ENCODE peak calls at places on chromosomes 1 and 21, in six cellular contexts. B is transverse colon, H is left ventricle myocardium inferior, X is endothelial cell, N is tibial artery, W is PC-3. T is an unnamed sample.

GRCh38 chr1:60963167-60963909 is 119.0 kb upstream of the NFIA start:
- DNase-seq in B (no peak), H (no peak), X (no peak), N (no peak), W (no peak), T (no peak)

GRCh38 chr1:221712198-221712684 is 29.6 kb downstream of the DUSP10 start:
- DNase-seq in B (no peak), H (no peak), X (no peak), N (no peak), W (peak; percentile 71), T (peak; percentile 51)

GRCh38 chr1:169146536-169147214 is 40.2 kb downstream of the ATP1B1 start:
- DNase-seq in B (no peak), H (no peak), X (no peak), N (no peak), W (no peak), T (no peak)

GRCh38 chr1:16396591-16396990 is 29.5 kb downstream of the SZRD1 start:
- DNase-seq in B (no peak), H (no peak), X (no peak), N (peak; percentile 37), W (peak; percentile 28), T (no peak)

GRCh38 chr1:211724711-211725196 is 49.3 kb upstream of the NEK2 start:
- DNase-seq in B (no peak), H (no peak), X (no peak), N (no peak), W (no peak), T (no peak)

GRCh38 chr21:45183852-45184251 is 103.8 kb downstream of the POFUT2 start:
- DNase-seq in B (no peak), H (no peak), X (no peak), N (no peak), W (no peak), T (no peak)

GRCh38 chr1:234934611-234935033 is 194.0 kb downstream of the TOMM20 start:
- DNase-seq in B (no peak), H (no peak), X (no peak), N (no peak), W (peak; percentile 65), T (no peak)

GRCh38 chr1:27161594-27161993 is 6.7 kb upstream of the SLC9A1 start:
- DNase-seq in B (peak; percentile 39), H (no peak), X (no peak), N (no peak), W (peak; percentile 70), T (peak; percentile 57)

GRCh38 chr1:155083865-155084721 is 5.5 kb downstream of the EFNA3 start:
- DNase-seq in B (peak; percentile 72), H (no peak), X (no peak), N (no peak), W (peak; percentile 71), T (no peak)

GRCh38 chr1:160050619-160051018 is 18.8 kb upstream of the PIGM start:
- DNase-seq in B (no peak), H (no peak), X (no peak), N (no peak), W (no peak), T (no peak)

GRCh38 chr1:17148950-17149608 is 29.8 kb upstream of the PADI2 start:
- DNase-seq in B (no peak), H (no peak), X (no peak), N (no peak), W (no peak), T (no peak)

GRCh38 chr1:109877320-109877771 is 33.3 kb upstream of the CSF1 start:
- DNase-seq in B (peak; percentile 31), H (peak; percentile 74), X (peak; percentile 30), N (peak; percentile 77), W (no peak), T (no peak)
- TF ChIP-seq CTCF in B (peak; percentile 25), H (peak; percentile 49), X (no peak), N (peak; percentile 20), W (no peak), T (no peak)

DNA sequence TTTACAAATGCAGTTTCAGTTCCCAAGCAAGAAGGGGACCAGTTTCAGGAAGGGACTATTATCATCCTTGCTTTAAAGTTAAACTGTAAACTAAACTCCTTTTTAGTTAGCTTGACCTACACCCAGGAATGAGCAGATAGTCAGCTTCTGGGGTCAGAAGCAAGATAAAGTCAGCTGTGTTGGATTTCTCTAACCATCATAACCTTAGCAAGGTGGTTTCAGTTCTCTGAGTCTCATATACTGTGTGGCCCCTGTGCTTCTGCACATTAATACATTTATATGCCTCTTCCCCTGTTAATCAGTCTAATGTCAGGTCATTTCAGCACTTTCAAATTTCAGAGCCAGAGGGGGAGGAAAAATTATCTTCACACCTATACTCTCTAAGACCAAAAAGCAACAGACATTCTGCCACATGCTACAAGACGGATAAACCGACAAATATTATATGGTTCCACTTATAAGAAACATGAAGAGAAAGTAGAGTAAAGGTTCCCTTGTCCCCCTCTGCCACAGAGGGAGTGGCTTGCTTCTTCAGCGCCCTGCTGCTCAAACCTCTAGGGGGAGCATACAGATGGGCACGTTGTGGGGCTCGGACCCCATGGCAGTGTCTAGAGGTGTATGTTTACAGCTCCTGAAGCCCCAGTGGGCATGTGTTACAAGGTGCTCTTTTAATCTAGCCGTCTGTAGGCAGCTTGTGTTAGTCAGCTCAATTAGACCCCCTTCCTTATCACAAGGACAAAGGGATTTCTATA is 89.1 kb downstream of the SMYD3 start:
- DNase-seq in B (no peak), H (no peak), X (no peak), N (no peak), W (no peak), T (no peak)
- TF ChIP-seq CTCF in B (no peak), H (no peak), X (no peak), N (no peak), W (no peak), T (no peak)

GRCh38 chr1:63773815-63774616 is at the start of gene ROR1:
- DNase-seq in B (peak; percentile 89), H (peak; percentile 89), X (peak; percentile 89), N (peak; percentile 92), W (peak; percentile 87), T (peak; percentile 73)
- TF ChIP-seq CTCF in B (peak; percentile 56), H (peak; percentile 70), X (peak; percentile 26), N (peak; percentile 77), W (peak; percentile 72), T (peak; percentile 56)

GRCh38 chr1:240170806-240171205 is 79.1 kb downstream of the FMN2 start:
- DNase-seq in B (no peak), H (no peak), X (no peak), N (no peak), W (no peak), T (no peak)

GRCh38 chr1:240171907-240172306 is 80.2 kb downstream of the FMN2 start:
- DNase-seq in B (no peak), H (no peak), X (no peak), N (no peak), W (no peak), T (no peak)

GRCh38 chr1:240164742-240165141 is 73.1 kb downstream of the FMN2 start:
- DNase-seq in B (no peak), H (no peak), X (no peak), N (no peak), W (no peak), T (no peak)

GRCh38 chr1:240170245-240170644 is 78.6 kb downstream of the FMN2 start:
- DNase-seq in B (no peak), H (no peak), X (no peak), N (no peak), W (no peak), T (no peak)

DNA sequence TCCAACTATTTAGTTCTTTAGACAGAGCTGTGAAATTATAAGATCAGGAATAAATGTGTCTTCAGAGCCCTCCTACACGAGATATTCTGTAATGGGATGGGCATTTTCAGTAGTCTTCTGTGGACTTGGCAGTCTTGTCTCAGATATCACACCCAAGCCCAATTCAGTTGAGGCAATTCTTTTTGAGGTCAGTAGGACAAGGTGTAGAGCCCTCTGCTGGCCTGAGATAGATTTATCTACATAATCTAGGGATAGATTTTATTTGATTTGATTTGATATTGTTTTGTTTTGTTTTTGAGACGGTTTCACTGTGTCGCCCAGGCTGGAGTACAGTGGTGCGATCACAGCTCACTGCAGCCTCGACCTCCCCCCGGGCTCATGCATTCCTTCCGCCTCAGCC is 77.5 kb downstream of the FMN2 start:
- DNase-seq in B (no peak), H (no peak), X (no peak), N (no peak), W (peak; percentile 69), T (no peak)
- TF ChIP-seq CTCF in B (peak; percentile 25), H (no peak), X (peak; percentile 28), N (no peak), W (peak; percentile 73), T (no peak)

GRCh38 chr1:93749894-93750301 is 68.3 kb upstream of the BCAR3 start:
- DNase-seq in B (no peak), H (no peak), X (peak; percentile 21), N (no peak), W (peak; percentile 66), T (peak; percentile 63)
- TF ChIP-seq CTCF in B (no peak), H (no peak), X (no peak), N (no peak), W (peak; percentile 59), T (peak; percentile 49)

DNA sequence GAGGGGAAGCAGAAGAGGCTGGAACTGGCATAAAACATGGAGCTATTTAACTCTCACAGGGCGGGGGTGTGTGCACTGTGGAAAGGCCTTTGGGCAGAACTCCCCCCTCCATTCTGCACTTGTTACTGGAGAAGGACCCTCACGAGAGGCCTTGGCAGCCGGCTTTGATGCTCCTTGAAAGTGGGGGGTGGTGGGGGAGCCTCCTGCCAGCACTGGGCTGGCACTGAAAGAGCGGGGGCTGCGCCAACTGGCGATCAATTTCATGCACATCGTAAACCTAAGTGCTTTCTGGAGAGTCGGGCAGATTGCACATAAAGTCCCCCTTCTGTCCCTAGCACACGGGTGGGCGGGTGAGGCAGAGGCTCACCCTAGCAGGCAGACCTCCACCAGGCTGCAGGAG is 28.9 kb downstream of the FOXO6 start:
- DNase-seq in B (no peak), H (no peak), X (no peak), N (no peak), W (no peak), T (no peak)
- TF ChIP-seq CTCF in B (no peak), H (no peak), X (no peak), N (no peak), W (no peak), T (no peak)

GRCh38 chr1:191831572-191831971 is 326.7 kb upstream of the RGS18 start:
- DNase-seq in B (no peak), H (no peak), X (no peak), N (no peak), W (peak; percentile 18), T (no peak)
- TF ChIP-seq CTCF in B (no peak), H (no peak), X (no peak), N (no peak), W (peak; percentile 35), T (no peak)

GRCh38 chr1:24553931-24554330 is 2.0 kb upstream of the NCMAP start:
- DNase-seq in B (no peak), H (no peak), X (no peak), N (no peak), W (no peak), T (no peak)

GRCh38 chr1:24556414-24556795 is 518 bp downstream of the NCMAP start:
- DNase-seq in B (no peak), H (no peak), X (no peak), N (no peak), W (no peak), T (no peak)

GRCh38 chr1:24557220-24557619 is 1.3 kb downstream of the NCMAP start:
- DNase-seq in B (no peak), H (no peak), X (no peak), N (no peak), W (no peak), T (no peak)

GRCh38 chr1:24554714-24555113 is 1.2 kb upstream of the NCMAP start:
- DNase-seq in B (no peak), H (no peak), X (no peak), N (no peak), W (no peak), T (no peak)

GRCh38 chr1:24555591-24556413 is at the start of gene NCMAP:
- DNase-seq in B (peak; percentile 78), H (peak; percentile 24), X (peak; percentile 19), N (no peak), W (peak; percentile 40), T (peak; percentile 36)
- TF ChIP-seq CTCF in B (no peak), H (peak; percentile 40), X (no peak), N (no peak), W (peak; percentile 17), T (no peak)

T was measured in GM13977.